ENCODE peak calls at places on chromosomes 3 and 15, in six cellular contexts. X, A, G, U, V and Z are unnamed samples.

GRCh38 chr15:88617790-88618189 is 3.4 kb upstream of the AEN start:
- DNase-seq in U (no peak), A (no peak), X (no peak), G (no peak), V (no peak), Z (no peak)

GRCh38 chr3:177443469-177443868 is 246.2 kb upstream of the TBL1XR1 start:
- DNase-seq in X (no peak), A (peak; percentile 50), V (no peak), G (no peak), U (peak; percentile 99), Z (no peak)

GRCh38 chr3:64074091-64074490 is 50.8 kb upstream of the PSMD6 start:
- DNase-seq in U (no peak), V (no peak), X (no peak), G (no peak), A (peak; percentile 71), Z (no peak)

GRCh38 chr3:147368561-147369151 is 37.7 kb downstream of the ZIC4 start:
- DNase-seq in U (no peak), V (no peak), X (no peak), A (no peak), G (no peak), Z (no peak)

GRCh38 chr15:78084359-78084750 is 6.8 kb upstream of the TBC1D2B start:
- DNase-seq in G (no peak), A (no peak), X (no peak), V (no peak), U (no peak), Z (no peak)

GRCh38 chr3:107201146-107201545 is 176.1 kb upstream of the CCDC54 start:
- DNase-seq in G (no peak), X (no peak), V (no peak), U (no peak), A (no peak), Z (no peak)

GRCh38 chr3:20729185-20729584 is 543.2 kb upstream of the SGO1 start:
- DNase-seq in X (no peak), G (no peak), A (no peak), V (no peak), U (no peak), Z (no peak)

GRCh38 chr15:77966540-77967290 is 110.8 kb downstream of the TBC1D2B start:
- DNase-seq in X (no peak), G (no peak), U (peak; percentile 43), A (peak; percentile 53), V (peak; percentile 27), Z (no peak)

GRCh38 chr3:140081836-140082331 is 146.9 kb downstream of the CLSTN2 start:
- DNase-seq in X (no peak), A (no peak), U (peak; percentile 32), V (no peak), G (no peak), Z (no peak)

GRCh38 chr3:27670619-27671018 is 51.5 kb downstream of the EOMES start:
- DNase-seq in G (no peak), X (no peak), A (no peak), U (no peak), V (no peak), Z (no peak)

GRCh38 chr3:146783446-146783845 is 178.3 kb upstream of the PLSCR5 start:
- DNase-seq in V (no peak), A (peak; percentile 42), X (no peak), G (no peak), U (no peak), Z (no peak)

GRCh38 chr15:81612631-81613030 is 238.6 kb upstream of the TMC3 start:
- DNase-seq in U (no peak), G (no peak), A (no peak), V (no peak), X (no peak), Z (no peak)

GRCh38 chr15:96121521-96121920 is 209.0 kb upstream of the NR2F2 start:
- DNase-seq in V (no peak), X (no peak), G (no peak), A (peak; percentile 20), U (no peak), Z (no peak)

GRCh38 chr15:81942157-81942556 is 103.7 kb downstream of the MEX3B start:
- DNase-seq in X (no peak), U (no peak), V (no peak), G (no peak), A (no peak), Z (no peak)